ENCODE peak calls at places on chromosomes 7 and 10, in six cellular contexts. One of them, this sample, is unnamed.

GRCh38 chr7:47931788-47932425 is 16.4 kb downstream of the PKD1L1 start:
- DNase-seq in H9: no peak
- DNase-seq in iPS-NIHi11: no peak
- DNase-seq in psoas muscle: no peak
- DNase-seq in activated T-helper 1 cell treated with Interleukin-2 at 50 U/mL for 16 hours: no peak
- DNase-seq in NCI-H1105: no peak
- DNase-seq in this sample: no peak

GRCh38 chr7:95199779-95200558 is 124.4 kb downstream of the PON1 start:
- DNase-seq in H9: no peak
- DNase-seq in iPS-NIHi11: peak
- DNase-seq in psoas muscle: peak
- DNase-seq in activated T-helper 1 cell treated with Interleukin-2 at 50 U/mL for 16 hours: no peak
- DNase-seq in NCI-H1105: peak
- DNase-seq in this sample: no peak

GRCh38 chr7:45163692-45164052 is 6.1 kb downstream of the RAMP3 start:
- DNase-seq in H9: no peak
- DNase-seq in iPS-NIHi11: no peak
- DNase-seq in psoas muscle: no peak
- DNase-seq in activated T-helper 1 cell treated with Interleukin-2 at 50 U/mL for 16 hours: no peak
- DNase-seq in NCI-H1105: no peak
- DNase-seq in this sample: no peak

GRCh38 chr7:29375641-29376562 is 181.3 kb downstream of the CHN2 start:
- DNase-seq in H9: peak
- DNase-seq in iPS-NIHi11: peak
- DNase-seq in psoas muscle: no peak
- DNase-seq in activated T-helper 1 cell treated with Interleukin-2 at 50 U/mL for 16 hours: no peak
- DNase-seq in NCI-H1105: no peak
- DNase-seq in this sample: no peak

GRCh38 chr7:15199482-15199881 is 296.9 kb upstream of the DGKB start:
- DNase-seq in H9: no peak
- DNase-seq in iPS-NIHi11: no peak
- DNase-seq in psoas muscle: no peak
- DNase-seq in activated T-helper 1 cell treated with Interleukin-2 at 50 U/mL for 16 hours: no peak
- DNase-seq in NCI-H1105: no peak
- DNase-seq in this sample: no peak

GRCh38 chr7:84139986-84140729 is 54.4 kb downstream of the SEMA3A start:
- DNase-seq in H9: no peak
- DNase-seq in iPS-NIHi11: no peak
- DNase-seq in psoas muscle: no peak
- DNase-seq in activated T-helper 1 cell treated with Interleukin-2 at 50 U/mL for 16 hours: no peak
- DNase-seq in NCI-H1105: no peak
- DNase-seq in this sample: no peak

GRCh38 chr7:140876519-140877248 is 48.0 kb downstream of the BRAF start:
- DNase-seq in H9: no peak
- DNase-seq in iPS-NIHi11: no peak
- DNase-seq in psoas muscle: no peak
- DNase-seq in activated T-helper 1 cell treated with Interleukin-2 at 50 U/mL for 16 hours: no peak
- DNase-seq in NCI-H1105: no peak
- DNase-seq in this sample: no peak

GRCh38 chr10:104811166-104811565 is 170.1 kb downstream of the SORCS3 start:
- DNase-seq in H9: no peak
- DNase-seq in iPS-NIHi11: no peak
- DNase-seq in psoas muscle: no peak
- DNase-seq in activated T-helper 1 cell treated with Interleukin-2 at 50 U/mL for 16 hours: no peak
- DNase-seq in NCI-H1105: no peak
- DNase-seq in this sample: no peak

This sample was measured in keratinocyte.